ENCODE peak calls at places on chromosomes 1 and 21, in six cellular contexts. S, I, T, O, A and R are unnamed samples.

GRCh38 chr1:93770640-93771039 is 89.0 kb upstream of the BCAR3 start:
- DNase-seq in S (no peak), I (no peak), T (no peak), O (peak; percentile 24), A (no peak), R (peak; percentile 38)

GRCh38 chr1:192805832-192806323 is 3.0 kb upstream of the RGS2 start:
- DNase-seq in A (peak; percentile 95), O (peak; percentile 96), S (peak; percentile 77), I (peak; percentile 39), T (peak; percentile 70), R (peak; percentile 97)

GRCh38 chr1:198465201-198466144 is 75.0 kb downstream of the ATP6V1G3 start:
- DNase-seq in O (peak; percentile 65), I (no peak), T (peak; percentile 20), A (peak; percentile 80), S (peak; percentile 41), R (peak; percentile 82)

GRCh38 chr1:86507935-86508582 is 38.8 kb upstream of the CLCA4 start:
- DNase-seq in O (peak; percentile 63), I (no peak), T (no peak), S (peak; percentile 11), A (peak; percentile 69), R (peak; percentile 72)

GRCh38 chr1:15952317-15953258 is 23.3 kb downstream of the ZBTB17 start:
- DNase-seq in A (peak; percentile 77), O (peak; percentile 96), I (no peak), T (peak; percentile 64), S (peak; percentile 74), R (peak; percentile 85)

GRCh38 chr1:174159253-174160108 is at the start of gene RABGAP1L:
- DNase-seq in A (peak; percentile 97), S (peak; percentile 76), O (peak; percentile 87), I (peak; percentile 95), T (peak; percentile 83), R (peak; percentile 86)

GRCh38 chr1:179761296-179761695 is 18.2 kb downstream of the FAM163A start:
- DNase-seq in T (no peak), I (no peak), O (no peak), A (no peak), S (no peak), R (no peak)

GRCh38 chr21:44510508-44511218 is 29.3 kb downstream of the KRTAP10-1 start:
- DNase-seq in O (peak; percentile 17), T (peak; percentile 20), S (no peak), A (peak; percentile 41), I (peak; percentile 41), R (peak; percentile 11)

GRCh38 chr1:193457676-193458075 is 271.3 kb upstream of the B3GALT2 start:
- DNase-seq in I (no peak), A (no peak), O (no peak), T (no peak), S (no peak), R (no peak)

GRCh38 chr1:83910461-83910860 is 88.5 kb downstream of the TTLL7 start:
- DNase-seq in O (peak; percentile 41), I (no peak), T (no peak), S (no peak), A (peak; percentile 63), R (peak; percentile 18)

DNA sequence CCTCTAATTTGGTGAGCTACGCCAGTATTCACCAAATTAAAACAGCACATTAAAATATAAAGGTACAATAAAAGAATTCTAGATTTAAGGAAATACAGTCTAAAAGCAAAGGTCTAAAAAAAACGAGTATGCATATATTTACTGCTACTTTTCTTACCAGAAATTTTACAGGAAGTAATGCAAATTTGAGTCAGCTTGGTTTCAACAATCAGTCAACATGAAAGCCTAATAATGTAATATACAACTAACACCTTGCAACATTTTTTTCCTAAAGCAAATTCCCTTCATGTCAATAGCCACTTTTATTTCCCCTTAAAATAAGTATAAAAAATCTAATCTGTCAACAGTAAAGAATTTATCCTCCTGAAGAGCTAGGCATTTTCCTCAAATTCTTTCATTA is 11.9 kb downstream of the PTP4A2 start:
- DNase-seq in O (no peak), A (no peak), T (no peak), S (no peak), I (no peak), R (no peak)
- H3K4me3 ChIP-seq in O (no peak overlapping the region), A (no peak overlapping the region), T (no peak overlapping the region), S (no peak overlapping the region), I (no peak overlapping the region), R (no peak overlapping the region)

GRCh38 chr1:153544453-153545066 is 1.0 kb downstream of the S100A4 start:
- DNase-seq in I (no peak), A (no peak), S (no peak), O (no peak), T (no peak), R (no peak)

GRCh38 chr1:153545067-153546055 is at the start of gene S100A4:
- DNase-seq in T (peak; percentile 97), O (peak; percentile 94), I (peak; percentile 93), A (peak; percentile 96), S (peak; percentile 71), R (peak; percentile 96)

GRCh38 chr1:153542956-153543737 is 2.4 kb upstream of the S100A5 start:
- DNase-seq in S (no peak), O (peak; percentile 54), I (no peak), T (no peak), A (no peak), R (no peak)

GRCh38 chr1:153541641-153542569 is 1.2 kb upstream of the S100A5 start:
- DNase-seq in S (no peak), T (no peak), I (no peak), O (no peak), A (no peak), R (no peak)

DNA sequence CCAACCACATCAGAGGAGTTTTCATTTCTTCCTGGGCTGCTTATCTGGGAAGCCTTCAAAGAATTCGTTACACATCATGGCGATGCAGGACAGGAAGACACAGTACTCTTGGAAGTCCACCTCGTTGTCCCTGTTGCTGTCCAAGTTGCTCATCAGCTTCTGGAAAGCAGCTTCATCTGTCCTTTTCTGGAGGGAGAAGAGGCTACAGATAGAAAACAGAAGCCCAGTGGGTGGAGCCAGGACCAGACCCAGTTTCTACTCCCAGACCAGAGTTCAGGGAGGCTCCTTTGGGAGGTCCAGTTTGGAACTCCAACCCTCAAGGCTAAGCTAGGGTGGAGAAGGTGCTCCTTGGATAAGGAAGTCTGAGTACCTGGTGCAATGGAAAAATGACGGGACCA is 1.9 kb downstream of the S100A4 start:
- DNase-seq in O (no peak), T (no peak), I (no peak), A (no peak), S (no peak), R (no peak)
- H3K4me3 ChIP-seq in O (peak overlapping the region; percentile 73), T (peak overlapping the region; percentile 62), I (no peak overlapping the region), A (no peak overlapping the region), S (no peak overlapping the region), R (no peak overlapping the region)

GRCh38 chr1:110608247-110608646 is 2.1 kb upstream of the KCNA2 start:
- DNase-seq in S (no peak), I (no peak), T (no peak), A (no peak), O (no peak), R (no peak)

GRCh38 chr1:110605446-110605845 is 712 bp downstream of the KCNA2 start:
- DNase-seq in O (no peak), A (no peak), T (no peak), S (no peak), I (no peak), R (no peak)

GRCh38 chr1:110605901-110606783 is at the start of gene KCNA2:
- DNase-seq in I (no peak), S (no peak), O (no peak), T (no peak), A (peak; percentile 9), R (no peak)

GRCh38 chr1:110607663-110608230 is 1.6 kb upstream of the KCNA2 start:
- DNase-seq in O (no peak), S (no peak), I (no peak), A (no peak), T (no peak), R (no peak)

GRCh38 chr1:110606784-110607662 is 865 bp upstream of the KCNA2 start:
- DNase-seq in O (no peak), A (no peak), T (no peak), I (no peak), S (no peak), R (no peak)
- H3K4me3 ChIP-seq in O (no peak overlapping the region), A (no peak overlapping the region), T (peak overlapping the region; percentile 56), I (peak overlapping the region; percentile 44), S (no peak overlapping the region), R (peak overlapping the region; percentile 38)

GRCh38 chr1:21935393-21935804 is 1.7 kb downstream of the HSPG2 start:
- DNase-seq in A (peak; percentile 38), T (no peak), S (no peak), O (no peak), I (no peak), R (peak; percentile 53)
- H3K4me3 ChIP-seq in A (peak overlapping the region; percentile 77), T (peak overlapping the region; percentile 76), S (peak overlapping the region; percentile 86), O (peak overlapping the region; percentile 80), I (peak overlapping the region; percentile 60), R (peak overlapping the region; percentile 94)

GRCh38 chr1:24931481-24932221 is 1.6 kb upstream of the RUNX3 start:
- DNase-seq in T (no peak), O (no peak), A (no peak), I (no peak), S (no peak), R (no peak)
- H3K4me3 ChIP-seq in T (no peak overlapping the region), O (no peak overlapping the region), A (no peak overlapping the region), I (no peak overlapping the region), S (no peak overlapping the region), R (no peak overlapping the region)

GRCh38 chr1:35883681-35884155 is 709 bp downstream of the AGO1 start:
- DNase-seq in A (peak; percentile 50), T (peak; percentile 36), I (peak; percentile 42), O (peak; percentile 13), S (no peak), R (peak; percentile 11)
- H3K4me3 ChIP-seq in A (peak overlapping the region; percentile 100), T (peak overlapping the region; percentile 98), I (peak overlapping the region; percentile 74), O (peak overlapping the region; percentile 99), S (peak overlapping the region; percentile 100), R (peak overlapping the region; percentile 100)

GRCh38 chr1:24929091-24929875 is 793 bp downstream of the RUNX3 start:
- DNase-seq in A (no peak), O (no peak), I (no peak), T (peak; percentile 15), S (no peak), R (no peak)
- H3K4me3 ChIP-seq in A (no peak overlapping the region), O (no peak overlapping the region), I (peak overlapping the region; percentile 22), T (peak overlapping the region; percentile 52), S (no peak overlapping the region), R (no peak overlapping the region)

GRCh38 chr21:39181205-39181818 is 1.9 kb downstream of the PSMG1 start:
- DNase-seq in A (no peak), O (no peak), I (no peak), S (no peak), T (no peak), R (no peak)
- H3K4me3 ChIP-seq in A (peak overlapping the region; percentile 90), O (no peak overlapping the region), I (no peak overlapping the region), S (no peak overlapping the region), T (no peak overlapping the region), R (peak overlapping the region; percentile 98)

GRCh38 chr1:40315795-40316594 is 1.1 kb downstream of the COL9A2 start:
- DNase-seq in I (no peak), S (no peak), A (no peak), T (no peak), O (no peak), R (no peak)
- H3K4me3 ChIP-seq in I (peak overlapping the region; percentile 37), S (peak overlapping the region; percentile 18), A (peak overlapping the region; percentile 35), T (peak overlapping the region; percentile 50), O (peak overlapping the region; percentile 22), R (peak overlapping the region; percentile 9)

GRCh38 chr1:243471026-243471685 is 215.3 kb downstream of the SDCCAG8 start:
- DNase-seq in I (no peak), T (no peak), S (no peak), O (no peak), A (no peak), R (no peak)
- H3K4me3 ChIP-seq in I (no peak overlapping the region), T (no peak overlapping the region), S (no peak overlapping the region), O (no peak overlapping the region), A (no peak overlapping the region), R (no peak overlapping the region)